ENCODE peak calls at places on chromosomes 3 and 15, in five cellular contexts. I is stomach, F is AG04450, G is heart right ventricle, K is thoracic aorta. O is an unnamed sample. For H3K9me3, the result is how much of the 10 kb centered on the place peaks cover.

GRCh38 chr3:103052236-103052830 is 617.5 kb downstream of the ZPLD1 start:
- DNase-seq in I (no peak), F (no peak), G (peak), K (no peak), O (no peak)

GRCh38 chr3:38627956-38628355 is 21.5 kb downstream of the SCN5A start:
- DNase-seq in I (no peak), F (no peak), G (no peak), K (no peak), O (no peak)

GRCh38 chr15:83973816-83974215 is 261.8 kb upstream of the GOLGA6L4 start:
- DNase-seq in I (no peak), F (no peak), G (no peak), K (no peak), O (no peak)

GRCh38 chr15:83111149-83111548 is 3.7 kb downstream of the TM6SF1 start:
- DNase-seq in I (no peak), F (no peak), G (no peak), K (no peak), O (no peak)

GRCh38 chr15:56811586-56811985 is 78.3 kb upstream of the ZNF280D start:
- DNase-seq in I (no peak), F (no peak), G (no peak), K (no peak), O (no peak)

GRCh38 chr15:58070801-58071418 is 5.4 kb upstream of the ALDH1A2 start:
- DNase-seq in I (peak), F (no peak), G (peak), K (no peak), O (peak)

GRCh38 chr3:72329354-72329753 is 518.9 kb downstream of the SHQ1 start:
- DNase-seq in I (no peak), F (no peak), G (peak), K (peak), O (no peak)

GRCh38 chr3:187020376-187020775 is 90.0 kb downstream of the ST6GAL1 start:
- DNase-seq in I (no peak), F (no peak), G (no peak), K (no peak), O (no peak)

GRCh38 chr3:52891615-52892081 is 5.7 kb downstream of the STIMATE start:
- DNase-seq in I (no peak), F (peak), G (no peak), K (no peak), O (no peak)

GRCh38 chr3:70358978-70359580 is 46.6 kb upstream of the MDFIC2 start:
- DNase-seq in I (no peak), F (peak), G (no peak), K (no peak), O (no peak)

GRCh38 chr3:59436164-59436958 is 386.5 kb upstream of the CFAP20DC start:
- DNase-seq in I (no peak), F (no peak), G (no peak), K (no peak), O (no peak)

GRCh38 chr15:67000896-67001295 is 64.5 kb upstream of the SMAD3 start:
- DNase-seq in I (no peak), F (no peak), G (no peak), K (no peak), O (no peak)

GRCh38 chr3:121542924-121543323 is 2.9 kb downstream of the POLQ start:
- DNase-seq in I (no peak), F (no peak), G (no peak), K (no peak), O (no peak)

GRCh38 chr3:31483776-31484175 is 48.9 kb upstream of the STT3B start:
- DNase-seq in I (no peak), F (no peak), G (no peak), K (no peak), O (no peak)

GRCh38 chr3:167882057-167882667 is 146.6 kb downstream of the SERPINI1 start:
- DNase-seq in I (no peak), F (peak), G (no peak), K (no peak), O (no peak)

GRCh38 chr3:194522579-194523046 is 35.8 kb upstream of the ATP13A3 start:
- DNase-seq in I (no peak), F (no peak), G (no peak), K (no peak), O (no peak)

GRCh38 chr3:114035146-114035545 is 21.2 kb downstream of the CCDC191 start:
- DNase-seq in I (no peak), F (peak), G (no peak), K (no peak), O (no peak)

GRCh38 chr15:56207711-56208110 is 36.0 kb downstream of the RFX7 start:
- DNase-seq in I (no peak), F (no peak), G (no peak), K (no peak), O (no peak)

GRCh38 chr3:120645083-120645800 is 36.8 kb downstream of the HGD start:
- DNase-seq in I (no peak), F (no peak), G (no peak), K (no peak), O (no peak)

GRCh38 chr3:197183582-197183981 is 114.8 kb downstream of the DLG1 start:
- DNase-seq in I (no peak), F (no peak), G (no peak), K (no peak), O (no peak)

GRCh38 chr3:18223591-18224338 is 201.4 kb downstream of the SATB1 start:
- DNase-seq in I (no peak), F (no peak), G (no peak), K (no peak), O (peak)
- H3K27ac ChIP-seq in I (no peak), F (no peak), G (no peak), K (no peak), O (peak)

GRCh38 chr15:97866994-97867393 is 93.5 kb upstream of the ARRDC4 start:
- DNase-seq in I (no peak), F (no peak), G (no peak), K (no peak), O (no peak)
- H3K9me3 ChIP-seq in I (under half), F (under half), G (under half), K (under half), O (under half)

DNA sequence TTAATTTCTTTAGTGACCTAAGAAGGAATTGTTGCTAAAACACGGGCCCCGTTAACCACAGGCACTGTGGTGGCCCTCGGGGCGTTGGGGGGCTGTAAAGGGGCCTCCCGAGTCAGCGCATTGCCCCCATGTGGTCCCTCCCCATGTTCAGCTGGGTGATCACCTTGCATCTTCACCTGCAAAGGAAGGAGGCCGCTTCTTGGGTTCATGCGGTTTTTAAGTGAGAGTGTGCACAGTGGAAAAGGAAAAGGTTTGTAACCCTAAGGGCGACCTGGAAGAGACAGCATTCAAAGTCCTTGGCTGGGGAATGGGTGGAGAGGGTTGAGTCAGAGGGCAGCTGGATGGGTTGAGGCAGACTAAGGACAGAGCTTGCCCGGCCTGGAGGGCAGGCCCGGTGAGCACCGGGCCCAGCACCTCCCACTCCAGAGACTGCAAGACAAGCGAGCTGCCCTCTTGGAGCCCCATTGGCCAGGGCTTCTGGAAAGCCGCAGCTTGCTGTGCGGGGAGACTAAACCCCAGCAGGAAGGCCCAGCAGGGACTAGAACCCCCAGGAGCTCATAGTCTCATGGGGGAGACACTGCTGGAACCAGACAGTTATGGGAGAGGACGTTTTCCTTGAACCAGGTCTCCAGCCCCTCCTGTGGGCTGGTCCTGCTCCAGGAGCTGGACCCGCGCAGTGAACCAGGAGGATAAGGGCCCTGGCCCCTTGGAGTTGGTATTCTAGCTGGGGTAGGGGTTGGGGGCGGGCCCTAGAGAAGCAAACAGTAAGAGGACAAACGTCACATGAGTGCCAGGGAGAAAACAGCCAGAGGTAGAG is 59.2 kb downstream of the RGMA start:
- DNase-seq in I (no peak), F (no peak), G (no peak), K (peak), O (peak)
- H3K27ac ChIP-seq in I (peak), F (peak), G (peak), K (peak), O (no peak)

DNA sequence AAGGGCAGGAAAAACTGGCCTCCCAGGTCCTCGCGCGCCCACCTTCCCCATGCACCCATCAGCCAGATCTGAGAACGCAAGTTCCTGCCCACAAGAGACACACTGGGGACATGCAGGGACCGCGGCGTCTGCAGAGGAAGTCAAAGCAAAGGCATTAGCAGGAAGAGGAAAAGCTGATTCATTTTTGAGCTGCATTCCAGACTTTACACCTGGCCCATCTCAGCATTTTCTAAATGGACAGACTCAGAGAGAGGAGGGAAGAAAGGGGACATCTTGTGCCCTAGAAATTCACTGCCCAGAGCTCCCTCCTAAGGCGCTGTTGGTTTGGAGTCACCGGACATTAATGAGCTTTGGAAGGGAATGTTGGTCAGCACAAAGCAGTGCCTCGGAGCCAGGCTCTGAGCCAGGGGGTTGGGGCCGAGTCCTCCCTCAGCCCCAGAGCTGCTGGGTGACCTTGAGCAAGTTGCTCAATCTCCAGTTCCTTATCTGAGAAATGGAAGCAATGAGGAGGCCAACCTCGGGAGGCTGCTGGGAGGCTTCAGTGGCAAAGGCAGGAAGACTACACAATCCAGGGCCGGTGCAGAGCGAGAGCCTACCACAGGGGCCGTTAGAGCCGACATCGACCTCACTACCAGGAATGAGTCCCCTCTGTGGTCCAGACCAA is 150.5 kb upstream of the IQSEC1 start:
- DNase-seq in I (no peak), F (no peak), G (peak), K (no peak), O (no peak)
- H3K9me3 ChIP-seq in I (under half), F (under half), G (under half), K (under half), O (under half)

DNA sequence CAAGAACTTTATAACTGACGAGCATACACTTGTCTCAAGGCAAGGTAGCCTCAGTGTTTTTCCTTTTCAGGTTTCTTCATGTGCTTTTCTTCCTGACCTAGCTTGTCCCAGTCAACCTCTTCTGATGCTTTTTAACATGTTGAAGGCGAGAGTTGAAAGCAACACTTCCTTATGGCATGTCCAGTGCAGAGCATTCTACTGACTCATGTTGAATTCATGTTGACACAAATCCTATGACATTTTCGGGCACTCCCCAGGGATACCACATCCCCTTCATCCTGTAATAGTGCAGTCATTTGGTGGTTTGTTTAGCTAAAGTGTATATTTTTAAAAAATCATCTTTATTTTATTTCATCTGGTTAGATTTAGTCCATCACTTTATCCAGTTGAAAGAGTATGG is 75.9 kb upstream of the CBLB start:
- DNase-seq in I (no peak), F (peak), G (no peak), K (no peak), O (no peak)
- H3K27ac ChIP-seq in I (no peak), F (no peak), G (no peak), K (no peak), O (no peak)

DNA sequence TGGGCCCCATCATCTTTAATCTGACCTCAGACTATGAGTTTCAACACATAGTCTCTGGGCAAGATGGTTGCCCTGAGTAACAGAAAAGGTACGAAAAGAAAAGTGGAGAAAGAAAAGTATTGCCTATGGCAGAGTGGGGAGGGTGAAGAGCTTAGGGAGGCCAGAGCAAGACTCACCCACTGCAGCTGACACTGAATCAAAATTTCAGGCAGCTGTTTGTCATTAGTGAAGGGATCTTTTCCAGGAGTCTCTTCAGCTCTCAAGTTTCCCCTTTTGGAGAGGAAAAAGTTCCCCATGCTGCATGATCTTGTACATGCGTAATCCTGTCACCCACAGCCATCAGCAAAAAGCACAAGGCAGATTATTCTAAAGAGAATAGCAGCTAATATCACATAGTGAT is 616.9 kb upstream of the GBE1 start:
- DNase-seq in I (no peak), F (no peak), G (no peak), K (no peak), O (no peak)
- H3K9me3 ChIP-seq in I (under half), F (under half), G (under half), K (under half), O (under half)

DNA sequence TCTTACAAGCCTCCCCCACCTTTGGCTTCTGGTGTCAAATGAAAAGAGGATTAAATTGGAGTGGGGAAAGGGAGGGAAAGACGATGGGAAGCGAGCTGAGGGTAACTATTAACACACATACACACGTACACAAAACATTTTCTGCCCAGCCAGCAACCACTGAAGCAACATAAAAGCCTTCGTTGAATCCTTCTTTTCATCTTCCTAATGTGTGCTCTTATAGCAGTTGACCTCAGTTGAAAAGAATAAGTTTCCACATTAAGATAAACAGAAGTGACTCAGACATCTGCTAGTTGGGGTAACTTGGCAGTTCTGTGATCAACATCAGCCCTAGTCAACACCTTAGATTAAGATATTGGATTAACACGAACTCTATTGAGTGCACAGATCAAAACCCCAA is 558.5 kb downstream of the MECOM start:
- DNase-seq in I (no peak), F (no peak), G (no peak), K (no peak), O (no peak)
- H3K27ac ChIP-seq in I (no peak), F (peak), G (no peak), K (peak), O (no peak)

GRCh38 chr15:25234831-25235230 is 204.0 kb downstream of the UBE3A start:
- DNase-seq in I (no peak), F (no peak), G (no peak), K (no peak), O (no peak)

GRCh38 chr15:25235391-25235790 is 203.4 kb downstream of the UBE3A start:
- DNase-seq in I (no peak), F (no peak), G (no peak), K (no peak), O (peak)

GRCh38 chr15:25236861-25237155 is 202.0 kb downstream of the UBE3A start:
- DNase-seq in I (no peak), F (no peak), G (no peak), K (no peak), O (no peak)

GRCh38 chr15:25237291-25237978 is 201.4 kb downstream of the UBE3A start:
- DNase-seq in I (no peak), F (no peak), G (peak), K (no peak), O (peak)

GRCh38 chr15:25236143-25236860 is 202.5 kb downstream of the UBE3A start:
- DNase-seq in I (no peak), F (no peak), G (no peak), K (no peak), O (peak)
- H3K9me3 ChIP-seq in I (under half), F (half or more), G (under half), K (under half), O (half or more)

DNA sequence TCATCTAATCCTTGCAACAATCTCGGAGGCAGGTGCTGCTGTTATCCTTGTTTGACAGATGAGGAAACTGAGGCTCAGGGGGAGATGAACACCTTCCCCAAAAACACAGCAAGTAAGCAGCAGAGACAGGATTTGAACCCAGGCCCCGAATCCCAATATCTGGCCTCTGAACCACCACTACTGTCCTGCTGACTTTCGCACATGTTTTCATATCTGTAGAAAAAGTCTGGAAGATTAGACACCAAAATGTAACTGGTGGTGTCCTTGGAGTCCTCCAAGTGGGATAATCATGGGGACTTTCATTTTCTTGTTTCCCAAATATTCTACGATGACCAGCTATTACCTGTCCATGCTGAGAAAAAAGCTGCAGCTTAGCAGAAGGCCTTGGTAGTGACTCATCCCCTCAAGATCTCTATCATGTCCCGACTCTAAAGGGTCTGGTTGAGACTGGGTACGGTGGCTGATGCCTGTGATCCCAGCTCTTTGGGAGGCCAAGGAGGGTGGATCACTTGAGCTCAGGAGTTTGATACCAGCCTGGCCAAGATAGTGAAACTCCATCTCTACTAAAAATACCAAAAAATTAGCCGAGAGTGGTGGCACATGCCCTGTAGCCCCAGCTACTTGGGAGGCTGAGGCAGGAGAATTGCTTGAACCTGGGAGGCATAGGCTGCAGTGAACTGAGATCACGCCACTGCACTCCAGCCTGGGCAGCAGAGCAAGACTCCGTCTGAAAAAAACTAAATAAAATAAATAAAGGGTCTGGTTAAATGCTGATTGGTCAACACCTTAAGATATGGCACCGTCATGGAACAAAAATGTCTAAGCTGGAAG is 8.6 kb downstream of the IRAK2 start:
- DNase-seq in I (no peak), F (no peak), G (no peak), K (no peak), O (no peak)
- H3K27ac ChIP-seq in I (peak), F (peak), G (peak), K (peak), O (peak)

O was measured in spleen.